ENCODE peak calls at places on chromosome 13, in five cellular contexts. Y, W, S, K and J are unnamed samples.

GRCh38 chr13:23570099-23570926 is at the start of gene TNFRSF19:
- DNase-seq in Y (peak; percentile 84), W (no peak), S (peak; percentile 75), K (no peak), J (peak; percentile 86)

GRCh38 chr13:83498486-83499190 is 383.6 kb downstream of the SLITRK1 start:
- DNase-seq in Y (peak; percentile 45), W (peak; percentile 29), S (no peak), K (no peak), J (peak; percentile 8)

GRCh38 chr13:38866649-38867048 is 124.0 kb downstream of the STOML3 start:
- DNase-seq in Y (no peak), W (no peak), S (no peak), K (no peak), J (peak; percentile 4)

GRCh38 chr13:22735381-22735995 is 445.3 kb upstream of the SGCG start:
- DNase-seq in Y (no peak), W (no peak), S (no peak), K (no peak), J (no peak)

GRCh38 chr13:99665716-99666115 is 164.4 kb downstream of the TM9SF2 start:
- DNase-seq in Y (no peak), W (no peak), S (no peak), K (no peak), J (no peak)

GRCh38 chr13:98433654-98434053 is 143.3 kb downstream of the STK24 start:
- DNase-seq in Y (no peak), W (no peak), S (no peak), K (no peak), J (no peak)

GRCh38 chr13:102267191-102267590 is 134.7 kb downstream of the FGF14 start:
- DNase-seq in Y (peak; percentile 66), W (no peak), S (no peak), K (no peak), J (no peak)

GRCh38 chr13:36840718-36841250 is 21.8 kb downstream of the RFXAP start:
- DNase-seq in Y (no peak), W (no peak), S (no peak), K (no peak), J (no peak)

GRCh38 chr13:76148374-76148773 is 512.2 kb downstream of the LMO7 start:
- DNase-seq in Y (no peak), W (no peak), S (no peak), K (no peak), J (no peak)

GRCh38 chr13:86960876-86961275 is 710.3 kb upstream of the SLITRK5 start:
- DNase-seq in Y (peak; percentile 73), W (no peak), S (no peak), K (no peak), J (no peak)

GRCh38 chr13:26482451-26483197 is 74.9 kb upstream of the WASF3 start:
- DNase-seq in Y (peak; percentile 82), W (no peak), S (peak; percentile 71), K (peak; percentile 74), J (peak; percentile 64)

GRCh38 chr13:91904597-91904996 is 506.2 kb downstream of the GPC5 start:
- DNase-seq in Y (no peak), W (no peak), S (no peak), K (no peak), J (no peak)

GRCh38 chr13:24680258-24680920 is at the start of gene ATP12A:
- DNase-seq in Y (no peak), W (no peak), S (peak; percentile 72), K (peak; percentile 57), J (no peak)

GRCh38 chr13:21434588-21434987 is 24.5 kb downstream of the ZDHHC20 start:
- DNase-seq in Y (no peak), W (no peak), S (no peak), K (no peak), J (no peak)

GRCh38 chr13:48808689-48809088 is 155.0 kb downstream of the CYSLTR2 start:
- DNase-seq in Y (no peak), W (no peak), S (no peak), K (no peak), J (peak; percentile 90)

GRCh38 chr13:80901111-80902014 is 560.4 kb upstream of the SPRY2 start:
- DNase-seq in Y (no peak), W (no peak), S (no peak), K (no peak), J (no peak)

GRCh38 chr13:98155475-98156111 is 12.7 kb downstream of the FARP1 start:
- DNase-seq in Y (peak; percentile 87), W (no peak), S (no peak), K (no peak), J (peak; percentile 71)

GRCh38 chr13:37481005-37481857 is 117.3 kb downstream of the POSTN start:
- DNase-seq in Y (peak; percentile 15), W (no peak), S (no peak), K (no peak), J (no peak)

GRCh38 chr13:30608364-30608763 is 9.4 kb upstream of the USPL1 start:
- DNase-seq in Y (peak; percentile 33), W (no peak), S (no peak), K (no peak), J (no peak)

GRCh38 chr13:93413972-93414717 is 187.5 kb downstream of the GPC6 start:
- DNase-seq in Y (peak; percentile 68), W (no peak), S (no peak), K (no peak), J (no peak)

GRCh38 chr13:43300817-43301216 is 277.4 kb downstream of the DNAJC15 start:
- DNase-seq in Y (peak; percentile 69), W (peak; percentile 72), S (no peak), K (no peak), J (peak; percentile 87)

GRCh38 chr13:102510072-102510471 is 86.7 kb upstream of the TPP2 start:
- DNase-seq in Y (no peak), W (no peak), S (no peak), K (no peak), J (no peak)

GRCh38 chr13:28710161-28710560 is 8.6 kb downstream of the SLC46A3 start:
- DNase-seq in Y (no peak), W (no peak), S (no peak), K (no peak), J (no peak)

GRCh38 chr13:101152184-101152583 is 264.1 kb downstream of the NALCN start:
- DNase-seq in Y (no peak), W (no peak), S (no peak), K (no peak), J (peak; percentile 28)

GRCh38 chr13:41639955-41640780 is 182.8 kb downstream of the RGCC start:
- DNase-seq in Y (peak; percentile 36), W (no peak), S (no peak), K (no peak), J (peak; percentile 94)
- TF ChIP-seq CTCF in Y (no peak), W (no peak), S (no peak), K (no peak), J (no peak)

DNA sequence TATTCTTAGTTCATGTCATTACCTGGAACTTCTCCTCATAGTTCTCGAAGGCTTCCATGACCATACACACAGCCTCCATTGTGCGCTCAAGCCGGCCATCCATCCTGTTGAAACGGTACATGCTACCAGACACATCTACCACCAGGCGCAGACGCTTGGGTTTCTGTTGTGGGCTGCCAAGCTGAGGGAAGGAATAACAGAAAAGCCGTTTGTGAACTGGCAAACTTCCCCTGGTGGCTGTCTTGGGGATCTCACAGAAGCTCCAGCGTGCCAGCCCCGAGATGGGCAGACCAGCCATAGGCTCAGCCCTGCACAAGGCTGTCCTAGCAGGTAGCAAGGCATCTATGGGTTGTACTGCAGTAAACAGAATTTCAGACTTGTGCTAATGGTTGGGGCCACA is 130.1 kb downstream of the RGCC start:
- DNase-seq in Y (no peak), W (no peak), S (no peak), K (no peak), J (no peak)
- TF ChIP-seq CTCF in Y (no peak), W (no peak), S (peak; percentile 18), K (no peak), J (no peak)

DNA sequence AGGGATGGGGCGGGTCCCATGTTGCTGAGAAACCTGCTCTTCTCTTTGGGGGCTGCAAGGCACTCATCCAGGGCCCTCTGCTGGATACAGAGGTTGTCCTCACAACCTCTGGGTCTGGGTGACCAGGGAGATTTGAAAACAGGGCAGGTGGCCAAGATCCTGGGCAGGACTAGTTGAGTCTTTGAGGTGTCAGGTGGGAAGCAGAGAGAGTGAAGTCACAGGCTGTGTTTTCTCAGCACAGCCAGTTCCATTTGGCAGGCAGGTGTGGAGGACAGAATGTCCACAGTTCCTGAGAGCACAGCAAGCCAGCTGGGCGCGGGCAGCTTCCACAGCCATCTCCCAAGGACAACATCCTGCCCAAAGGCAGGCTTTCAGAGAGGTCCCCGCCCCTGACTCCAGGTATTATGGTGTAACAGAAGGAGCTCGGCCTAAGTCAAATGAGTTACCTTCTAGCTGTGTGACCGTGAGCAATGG is 118.8 kb downstream of the NUFIP1 start:
- DNase-seq in Y (no peak), W (no peak), S (no peak), K (no peak), J (no peak)
- TF ChIP-seq CTCF in Y (no peak), W (no peak), S (no peak), K (no peak), J (no peak)

GRCh38 chr13:89352384-89352783 is 1681.2 kb downstream of the SLITRK5 start:
- DNase-seq in Y (no peak), W (no peak), S (no peak), K (no peak), J (no peak)
- TF ChIP-seq CTCF in Y (no peak), W (no peak), S (no peak), K (no peak), J (no peak)

DNA sequence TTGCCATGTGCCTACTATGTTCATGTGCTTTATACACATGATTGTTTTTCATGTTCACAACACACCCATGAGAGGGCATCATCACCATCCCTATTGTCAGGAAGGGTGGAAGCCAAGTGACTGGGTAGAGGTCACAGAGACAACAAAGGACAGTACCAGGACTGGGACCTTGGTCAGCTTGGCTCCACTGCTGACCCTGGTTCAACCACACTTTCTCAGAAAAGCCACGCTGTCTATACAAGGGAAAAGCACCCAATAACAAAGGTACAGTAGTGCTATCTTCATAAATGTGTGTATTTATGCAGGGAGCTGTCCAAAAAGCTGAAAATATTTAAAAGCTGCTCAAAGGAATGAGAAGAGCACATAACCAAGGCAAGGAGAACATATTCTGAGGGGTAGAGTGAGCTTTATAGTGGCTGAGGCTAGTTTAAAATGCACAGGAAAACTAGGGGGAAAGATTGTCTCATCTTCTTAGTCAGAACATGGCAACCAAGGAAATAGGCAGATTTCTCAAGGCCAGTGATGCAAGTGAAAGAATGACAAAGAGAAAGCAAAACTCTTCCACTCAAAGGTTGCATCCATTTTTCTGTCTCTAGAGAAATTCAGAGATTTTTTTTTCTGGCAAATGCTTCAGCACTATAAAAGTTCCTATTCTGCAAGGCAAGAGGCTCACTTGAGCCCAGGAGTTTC is 415.0 kb downstream of the FOXO1 start:
- DNase-seq in Y (peak; percentile 47), W (no peak), S (no peak), K (peak; percentile 23), J (peak; percentile 37)
- TF ChIP-seq CTCF in Y (no peak), W (no peak), S (no peak), K (no peak), J (no peak)